ENCODE peak calls at places on chromosome 5, in nine cellular contexts. L, I, N, F, Y, E, A, Z and J are unnamed samples.

GRCh38 chr5:108557686-108558085 is 175.8 kb upstream of the FBXL17 start:
- DNase-seq in N (no peak), Z (no peak), I (no peak), E (no peak), L (no peak), A (no peak), Y (no peak), F (no peak), J (no peak)

GRCh38 chr5:95102080-95102479 is 182.8 kb downstream of the MCTP1 start:
- DNase-seq in E (peak; percentile 8), Z (no peak), Y (no peak), A (no peak), N (no peak), I (no peak), F (no peak), L (no peak), J (no peak)

GRCh38 chr5:553874-554273 is 29.6 kb upstream of the SLC9A3 start:
- DNase-seq in F (no peak), I (peak; percentile 70), E (no peak), A (no peak), N (peak; percentile 6), L (peak; percentile 28), Z (no peak), Y (no peak), J (no peak)

GRCh38 chr5:161431963-161432362 is 114.6 kb downstream of the GABRB2 start:
- DNase-seq in E (peak; percentile 36), A (no peak), I (peak; percentile 51), N (no peak), Y (no peak), Z (no peak), F (no peak), L (no peak), J (no peak)

GRCh38 chr5:95837492-95837891 is 15.0 kb upstream of the GLRX start:
- DNase-seq in F (no peak), I (no peak), Z (no peak), E (no peak), L (no peak), N (no peak), Y (no peak), A (no peak), J (no peak)

GRCh38 chr5:43602818-43603534 is at the start of gene NNT:
- DNase-seq in E (peak; percentile 79), Y (peak; percentile 86), N (peak; percentile 61), L (no peak), Z (peak; percentile 84), A (peak; percentile 52), I (peak; percentile 83), F (peak; percentile 49), J (peak; percentile 86)

GRCh38 chr5:32020971-32021370 is 153.1 kb downstream of the GOLPH3 start:
- DNase-seq in L (no peak), N (no peak), A (no peak), E (no peak), F (no peak), I (no peak), Z (no peak), Y (no peak), J (no peak)

GRCh38 chr5:97575322-97575721 is 392.3 kb upstream of the RIOK2 start:
- DNase-seq in N (no peak), I (no peak), Z (no peak), A (no peak), E (no peak), L (no peak), Y (no peak), F (no peak), J (no peak)

GRCh38 chr5:905139-905642 is 12.5 kb downstream of the TRIP13 start:
- DNase-seq in Z (no peak), A (no peak), Y (no peak), E (no peak), I (no peak), N (no peak), L (no peak), F (no peak), J (no peak)

GRCh38 chr5:62771331-62771730 is 192.7 kb downstream of the LRRC70 start:
- DNase-seq in Z (no peak), I (no peak), N (no peak), L (no peak), E (no peak), Y (no peak), A (no peak), F (no peak), J (no peak)

GRCh38 chr5:8958602-8959001 is 587.3 kb downstream of the SEMA5A start:
- DNase-seq in F (no peak), Y (no peak), E (no peak), I (no peak), L (no peak), A (no peak), Z (no peak), N (no peak), J (no peak)

GRCh38 chr5:176536132-176536901 is 885 bp downstream of the RNF44 start:
- DNase-seq in L (no peak), N (peak; percentile 62), Z (peak; percentile 92), I (peak; percentile 83), F (peak; percentile 83), Y (peak; percentile 88), A (peak; percentile 79), E (peak; percentile 93), J (peak; percentile 85)

GRCh38 chr5:37791321-37791720 is 48.5 kb downstream of the GDNF start:
- DNase-seq in A (no peak), E (no peak), F (no peak), N (no peak), L (no peak), Y (no peak), Z (no peak), I (no peak), J (no peak)

GRCh38 chr5:149151717-149152116 is 10.4 kb downstream of the ABLIM3 start:
- DNase-seq in N (no peak), F (peak; percentile 39), E (no peak), A (no peak), Y (no peak), L (no peak), Z (no peak), I (peak; percentile 39), J (no peak)

GRCh38 chr5:178674334-178674733 is 47.5 kb upstream of the CLK4 start:
- DNase-seq in Y (no peak), F (no peak), L (no peak), E (no peak), N (no peak), A (no peak), Z (no peak), I (peak; percentile 12), J (no peak)

GRCh38 chr5:159961761-159962160 is 45.5 kb downstream of the ADRA1B start:
- DNase-seq in N (no peak), A (no peak), Z (no peak), L (no peak), Y (no peak), I (no peak), E (no peak), F (no peak), J (no peak)

GRCh38 chr5:167982-168660 is 23.2 kb upstream of the LRRC14B start:
- DNase-seq in Y (peak; percentile 61), I (no peak), E (no peak), F (peak; percentile 92), Z (no peak), A (no peak), N (no peak), L (no peak), J (no peak)

GRCh38 chr5:6235726-6236125 is 142.6 kb downstream of the MED10 start:
- DNase-seq in E (no peak), Y (no peak), A (no peak), L (no peak), N (no peak), Z (no peak), I (no peak), F (no peak), J (no peak)

GRCh38 chr5:134224905-134225779 is 731 bp downstream of the PPP2CA start:
- DNase-seq in L (no peak), I (peak; percentile 90), Z (peak; percentile 80), E (peak; percentile 93), N (peak; percentile 60), A (peak; percentile 74), F (peak; percentile 63), Y (peak; percentile 77), J (peak; percentile 62)
- TF ChIP-seq CTCF in L (no peak), I (peak; percentile 28), Z (no peak), E (peak; percentile 21), N (peak; percentile 7), A (no peak), F (no peak), Y (no peak), J (peak; percentile 43)

DNA sequence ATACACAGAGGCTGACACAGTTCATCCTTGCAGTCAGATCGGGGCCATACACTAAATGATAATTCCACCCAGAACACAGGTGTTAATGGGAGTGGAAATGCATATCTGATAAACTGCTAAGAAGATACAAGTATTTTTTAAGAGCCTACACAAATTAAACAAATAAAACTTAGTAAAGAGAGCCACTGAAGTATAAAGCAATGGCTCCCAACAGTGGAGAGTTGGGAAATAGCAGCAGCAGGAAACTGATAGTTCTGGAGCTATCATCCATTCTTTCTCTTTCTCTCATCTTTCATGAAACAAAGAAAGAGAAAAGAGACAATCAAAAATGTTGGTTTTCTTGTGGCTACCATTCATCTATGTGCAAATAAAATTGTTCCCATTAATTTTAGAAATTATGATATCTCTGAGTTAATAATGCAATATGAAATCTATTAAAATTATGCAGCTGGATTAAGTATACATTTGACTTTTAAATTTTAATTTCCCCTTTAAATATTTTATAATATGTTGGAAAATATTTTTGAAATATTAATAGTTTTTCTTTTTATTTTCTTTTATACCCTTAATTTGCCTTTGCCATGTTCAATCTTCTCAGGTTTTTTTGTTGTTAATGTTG is 120.8 kb downstream of the EMB start:
- DNase-seq in Z (no peak), E (no peak), Y (no peak), A (no peak), N (no peak), I (no peak), L (peak; percentile 6), F (no peak), J (no peak)
- TF ChIP-seq CTCF in Z (no peak), E (no peak), Y (no peak), A (no peak), N (no peak), I (no peak), L (no peak), F (peak; percentile 71), J (no peak)

DNA sequence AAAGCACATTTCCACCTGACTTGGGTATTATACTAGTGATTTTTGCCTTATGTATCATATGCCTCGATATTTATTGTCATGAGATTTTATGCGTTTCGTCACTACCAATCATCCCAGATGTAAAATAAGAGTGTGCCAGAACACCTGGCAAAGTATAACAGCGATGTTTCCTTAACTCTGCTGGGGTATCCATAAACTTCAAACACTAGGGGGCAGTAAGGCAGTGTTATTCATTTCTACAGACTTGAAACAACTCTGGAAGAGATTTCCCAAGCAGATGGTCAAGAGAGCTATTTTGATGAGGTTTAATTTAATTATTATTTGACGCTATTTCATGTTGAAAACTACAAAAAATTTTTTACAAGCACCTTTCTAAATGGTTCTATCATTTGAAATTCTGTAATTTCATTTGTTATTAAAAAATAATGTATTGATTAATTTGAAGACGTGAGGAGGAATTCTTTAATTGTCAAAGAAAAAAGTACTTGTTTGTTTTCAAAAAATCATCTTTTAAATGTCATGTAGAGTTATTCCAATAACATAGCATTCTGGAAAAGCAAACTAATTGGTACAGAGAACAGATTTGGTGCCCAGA is 388.5 kb upstream of the CTNND2 start:
- DNase-seq in Z (no peak), N (no peak), E (peak; percentile 70), L (no peak), I (peak; percentile 90), A (peak; percentile 16), F (no peak), Y (no peak), J (no peak)
- TF ChIP-seq CTCF in Z (peak; percentile 22), N (peak; percentile 34), E (peak; percentile 63), L (no peak), I (peak; percentile 70), A (peak; percentile 70), F (no peak), Y (no peak), J (peak; percentile 42)

GRCh38 chr5:181255836-181256578 is 4.9 kb downstream of the TRIM52 start:
- DNase-seq in Y (no peak), Z (no peak), L (no peak), F (peak; percentile 58), A (no peak), I (no peak), N (no peak), E (no peak), J (no peak)
- TF ChIP-seq CTCF in Y (no peak), Z (no peak), L (no peak), F (no peak), A (no peak), I (no peak), N (no peak), E (no peak), J (no peak)